ENCODE peak calls at places on chromosomes 16 and 17, in seven cellular contexts. One of them, this sample, is unnamed.
A peak's percentile ranks its signal among the peaks of the same experiment; 100 is the strongest.

GRCh38 chr16:84879569-84880487 is 60.0 kb downstream of the CRISPLD2 start:
- DNase-seq in GM12891: no peak
- DNase-seq in EH: no peak
- DNase-seq in NCI-H774: no peak
- DNase-seq in iPS-NIHi11: no peak
- DNase-seq in KBM-7: no peak
- DNase-seq in stimulated activated naive CD4-positive, alpha-beta T cell: no peak
- DNase-seq in this sample: no peak

GRCh38 chr17:70365098-70365583 is 195.8 kb downstream of the KCNJ2 start:
- DNase-seq in stimulated activated naive CD4-positive, alpha-beta T cell: no peak
- DNase-seq in GM12891: peak; percentile 10
- DNase-seq in EH: no peak
- DNase-seq in NCI-H774: no peak
- DNase-seq in iPS-NIHi11: no peak
- DNase-seq in KBM-7: peak; percentile 8
- DNase-seq in this sample: peak; percentile 1

GRCh38 chr17:51128089-51128488 is 7.4 kb upstream of the SPAG9 start:
- DNase-seq in KBM-7: peak; percentile 38
- DNase-seq in iPS-NIHi11: no peak
- DNase-seq in EH: peak; percentile 32
- DNase-seq in NCI-H774: no peak
- DNase-seq in stimulated activated naive CD4-positive, alpha-beta T cell: no peak
- DNase-seq in GM12891: no peak
- DNase-seq in this sample: no peak

GRCh38 chr17:2175294-2175628 is 120.4 kb downstream of the HIC1 start:
- DNase-seq in GM12891: no peak
- DNase-seq in KBM-7: no peak
- DNase-seq in EH: no peak
- DNase-seq in NCI-H774: no peak
- DNase-seq in stimulated activated naive CD4-positive, alpha-beta T cell: no peak
- DNase-seq in iPS-NIHi11: no peak
- DNase-seq in this sample: no peak

GRCh38 chr16:86381491-86381890 is 128.8 kb upstream of the FOXF1 start:
- DNase-seq in GM12891: no peak
- DNase-seq in iPS-NIHi11: no peak
- DNase-seq in NCI-H774: no peak
- DNase-seq in KBM-7: no peak
- DNase-seq in stimulated activated naive CD4-positive, alpha-beta T cell: no peak
- DNase-seq in EH: no peak
- DNase-seq in this sample: no peak

GRCh38 chr17:82943339-82943738 is 103.5 kb upstream of the ZNF750 start:
- DNase-seq in NCI-H774: no peak
- DNase-seq in EH: no peak
- DNase-seq in iPS-NIHi11: no peak
- DNase-seq in stimulated activated naive CD4-positive, alpha-beta T cell: no peak
- DNase-seq in KBM-7: no peak
- DNase-seq in GM12891: no peak
- DNase-seq in this sample: no peak

GRCh38 chr17:70138309-70138865 is 30.9 kb upstream of the KCNJ2 start:
- DNase-seq in EH: peak; percentile 41
- DNase-seq in iPS-NIHi11: no peak
- DNase-seq in GM12891: no peak
- DNase-seq in stimulated activated naive CD4-positive, alpha-beta T cell: no peak
- DNase-seq in NCI-H774: no peak
- DNase-seq in KBM-7: no peak
- DNase-seq in this sample: no peak

GRCh38 chr17:17692353-17693252 is 11.3 kb downstream of the RAI1 start:
- DNase-seq in NCI-H774: no peak
- DNase-seq in GM12891: no peak
- DNase-seq in KBM-7: no peak
- DNase-seq in stimulated activated naive CD4-positive, alpha-beta T cell: no peak
- DNase-seq in EH: peak; percentile 28
- DNase-seq in iPS-NIHi11: no peak
- DNase-seq in this sample: no peak

GRCh38 chr17:16407911-16408588 is 7.3 kb upstream of the TRPV2 start:
- DNase-seq in NCI-H774: no peak
- DNase-seq in KBM-7: no peak
- DNase-seq in iPS-NIHi11: peak; percentile 47
- DNase-seq in EH: peak; percentile 53
- DNase-seq in GM12891: peak; percentile 79
- DNase-seq in stimulated activated naive CD4-positive, alpha-beta T cell: no peak
- DNase-seq in this sample: no peak

GRCh38 chr17:43483674-43484551 is at the start of gene DHX8:
- DNase-seq in NCI-H774: peak; percentile 100
- DNase-seq in GM12891: peak; percentile 71
- DNase-seq in KBM-7: peak; percentile 99
- DNase-seq in EH: peak; percentile 99
- DNase-seq in stimulated activated naive CD4-positive, alpha-beta T cell: peak; percentile 98
- DNase-seq in iPS-NIHi11: peak; percentile 93
- DNase-seq in this sample: peak; percentile 88

GRCh38 chr17:43423777-43424455 is 25.1 kb downstream of the ARL4D start:
- DNase-seq in iPS-NIHi11: no peak
- DNase-seq in EH: no peak
- DNase-seq in KBM-7: no peak
- DNase-seq in NCI-H774: no peak
- DNase-seq in GM12891: no peak
- DNase-seq in stimulated activated naive CD4-positive, alpha-beta T cell: no peak
- DNase-seq in this sample: no peak

GRCh38 chr16:17481741-17482140 is 11.0 kb upstream of the XYLT1 start:
- DNase-seq in EH: no peak
- DNase-seq in NCI-H774: no peak
- DNase-seq in GM12891: no peak
- DNase-seq in KBM-7: no peak
- DNase-seq in iPS-NIHi11: no peak
- DNase-seq in stimulated activated naive CD4-positive, alpha-beta T cell: no peak
- DNase-seq in this sample: no peak

GRCh38 chr17:7701681-7702080 is 3.3 kb upstream of the EFNB3 start:
- DNase-seq in EH: no peak
- DNase-seq in GM12891: no peak
- DNase-seq in iPS-NIHi11: no peak
- DNase-seq in NCI-H774: no peak
- DNase-seq in stimulated activated naive CD4-positive, alpha-beta T cell: no peak
- DNase-seq in KBM-7: no peak
- DNase-seq in this sample: no peak

GRCh38 chr17:2084766-2085647 is 30.1 kb downstream of the HIC1 start:
- DNase-seq in KBM-7: no peak
- DNase-seq in EH: peak; percentile 94
- DNase-seq in NCI-H774: no peak
- DNase-seq in stimulated activated naive CD4-positive, alpha-beta T cell: no peak
- DNase-seq in iPS-NIHi11: no peak
- DNase-seq in GM12891: no peak
- DNase-seq in this sample: no peak

This sample was measured in HS-27A.